ENCODE peak calls at places on chromosomes 2 and 18, in six cellular contexts. S is OCI-LY7, N is fibroblast of lung, R is trophoblast cell, O is endothelial cell of umbilical vein, P is mesendoderm. X is an unnamed sample. For H3K79me2, the result is how much of the 10 kb centered on the place peaks cover.

GRCh38 chr2:135798762-135799161 is 38.2 kb downstream of the LCT start:
- DNase-seq in S (peak), N (no peak), R (no peak), O (peak), P (no peak), X (no peak)

GRCh38 chr2:239147376-239147775 is 253.4 kb downstream of the HDAC4 start:
- DNase-seq in S (no peak), N (no peak), R (no peak), O (no peak), P (no peak), X (no peak)

GRCh38 chr2:232483923-232484627 is 3.6 kb downstream of the ECEL1 start:
- DNase-seq in S (no peak), N (no peak), R (no peak), O (no peak), P (no peak), X (no peak)

GRCh38 chr2:108189316-108189715 is 50.5 kb upstream of the SULT1C3 start:
- DNase-seq in S (no peak), N (no peak), R (peak), O (no peak), P (peak), X (peak)

GRCh38 chr2:20050104-20050711 is 1.2 kb downstream of the LAPTM4A start:
- DNase-seq in S (peak), N (peak), R (peak), O (peak), P (no peak), X (peak)

GRCh38 chr2:127226520-127227263 is 6.6 kb upstream of the CYP27C1 start:
- DNase-seq in S (no peak), N (peak), R (peak), O (peak), P (peak), X (peak)

GRCh38 chr2:173715483-173715882 is 249.7 kb downstream of the SP3 start:
- DNase-seq in S (no peak), N (peak), R (no peak), O (no peak), P (no peak), X (peak)

GRCh38 chr2:101012706-101013181 is 10.7 kb downstream of the RPL31 start:
- DNase-seq in S (peak), N (peak), R (peak), O (peak), P (peak), X (peak)

GRCh38 chr2:153354406-153354805 is 124.2 kb downstream of the RPRM start:
- DNase-seq in S (no peak), N (no peak), R (peak), O (no peak), P (no peak), X (peak)

GRCh38 chr2:168087406-168087805 is 160.0 kb downstream of the STK39 start:
- DNase-seq in S (no peak), N (no peak), R (no peak), O (no peak), P (no peak), X (no peak)

GRCh38 chr2:14137643-14138042 is 494.9 kb upstream of the LRATD1 start:
- DNase-seq in S (no peak), N (no peak), R (peak), O (no peak), P (peak), X (no peak)

GRCh38 chr18:10841203-10841602 is 308.2 kb downstream of the PIEZO2 start:
- DNase-seq in S (no peak), N (peak), R (no peak), O (no peak), P (no peak), X (no peak)

GRCh38 chr2:113138428-113139322 is 11.3 kb downstream of the IL1RN start:
- DNase-seq in S (peak), N (peak), R (peak), O (peak), P (peak), X (peak)

GRCh38 chr2:38277245-38278119 is 99.6 kb downstream of the ATL2 start:
- DNase-seq in S (no peak), N (no peak), R (no peak), O (no peak), P (peak), X (no peak)

GRCh38 chr18:60446821-60447220 is 74.2 kb upstream of the MC4R start:
- DNase-seq in S (no peak), N (peak), R (no peak), O (no peak), P (peak), X (no peak)

GRCh38 chr18:2965797-2966196 is 47.1 kb downstream of the LPIN2 start:
- DNase-seq in S (no peak), N (no peak), R (no peak), O (no peak), P (no peak), X (no peak)

GRCh38 chr2:70412294-70413075 is 110.6 kb upstream of the FAM136A start:
- DNase-seq in S (no peak), N (no peak), R (no peak), O (no peak), P (no peak), X (no peak)

GRCh38 chr2:170928036-170928823 is 823 bp upstream of the GORASP2 start:
- DNase-seq in S (peak), N (peak), R (peak), O (no peak), P (peak), X (peak)

GRCh38 chr18:44792456-44793080 is 111.9 kb downstream of the SETBP1 start:
- DNase-seq in S (no peak), N (no peak), R (peak), O (no peak), P (peak), X (no peak)

GRCh38 chr18:56267334-56267733 is 371.1 kb downstream of the TXNL1 start:
- DNase-seq in S (no peak), N (no peak), R (no peak), O (no peak), P (no peak), X (no peak)

GRCh38 chr2:182372661-182373060 is 54.2 kb downstream of the PDE1A start:
- DNase-seq in S (no peak), N (peak), R (peak), O (peak), P (peak), X (peak)

GRCh38 chr18:43780782-43781340 is 503.6 kb upstream of the SYT4 start:
- DNase-seq in S (no peak), N (peak), R (peak), O (no peak), P (no peak), X (peak)

GRCh38 chr2:186919272-186919671 is 70.3 kb upstream of the ZSWIM2 start:
- DNase-seq in S (no peak), N (peak), R (peak), O (peak), P (no peak), X (peak)

GRCh38 chr2:118046628-118047210 is 32.8 kb upstream of the CCDC93 start:
- DNase-seq in S (peak), N (peak), R (peak), O (peak), P (peak), X (peak)

GRCh38 chr2:30514134-30514860 is 67.3 kb downstream of the LCLAT1 start:
- DNase-seq in S (no peak), N (peak), R (no peak), O (peak), P (peak), X (peak)

GRCh38 chr2:240834377-240834975 is 14.5 kb upstream of the KIF1A start:
- DNase-seq in S (peak), N (no peak), R (peak), O (no peak), P (peak), X (no peak)

GRCh38 chr2:12169060-12169406 is 422.6 kb downstream of the LPIN1 start:
- DNase-seq in S (no peak), N (peak), R (peak), O (peak), P (no peak), X (peak)

GRCh38 chr2:86671304-86671981 is 47.8 kb upstream of the RNF103 start:
- DNase-seq in S (no peak), N (peak), R (peak), O (peak), P (peak), X (no peak)

GRCh38 chr2:165280356-165280755 is 41.1 kb downstream of the SCN2A start:
- DNase-seq in S (no peak), N (no peak), R (peak), O (no peak), P (no peak), X (no peak)

GRCh38 chr2:23519334-23519651 is 134.3 kb downstream of the KLHL29 start:
- DNase-seq in S (no peak), N (no peak), R (no peak), O (no peak), P (no peak), X (no peak)

GRCh38 chr2:159444728-159445127 is 158.2 kb upstream of the WDSUB1 start:
- DNase-seq in S (no peak), N (no peak), R (no peak), O (no peak), P (no peak), X (no peak)

GRCh38 chr2:191847764-191848163 is 876 bp upstream of the CAVIN2 start:
- DNase-seq in S (no peak), N (no peak), R (no peak), O (peak), P (no peak), X (no peak)

GRCh38 chr18:31505161-31505560 is 7.2 kb downstream of the DSG2 start:
- DNase-seq in S (no peak), N (no peak), R (no peak), O (no peak), P (no peak), X (no peak)
- H3K79me2 ChIP-seq in S (under half), N (under half), R (under half), O (under half), P (under half), X (half or more)

GRCh38 chr2:46325178-46325928 is 28.1 kb downstream of the EPAS1 start:
- DNase-seq in S (no peak), N (no peak), R (peak), O (peak), P (no peak), X (peak)

GRCh38 chr2:46327627-46328026 is 30.4 kb downstream of the EPAS1 start:
- DNase-seq in S (no peak), N (no peak), R (no peak), O (no peak), P (no peak), X (no peak)

GRCh38 chr2:46323671-46324207 is 26.5 kb downstream of the EPAS1 start:
- DNase-seq in S (no peak), N (no peak), R (peak), O (no peak), P (no peak), X (no peak)

GRCh38 chr2:46328316-46328715 is 31.1 kb downstream of the EPAS1 start:
- DNase-seq in S (no peak), N (no peak), R (no peak), O (no peak), P (no peak), X (no peak)

DNA sequence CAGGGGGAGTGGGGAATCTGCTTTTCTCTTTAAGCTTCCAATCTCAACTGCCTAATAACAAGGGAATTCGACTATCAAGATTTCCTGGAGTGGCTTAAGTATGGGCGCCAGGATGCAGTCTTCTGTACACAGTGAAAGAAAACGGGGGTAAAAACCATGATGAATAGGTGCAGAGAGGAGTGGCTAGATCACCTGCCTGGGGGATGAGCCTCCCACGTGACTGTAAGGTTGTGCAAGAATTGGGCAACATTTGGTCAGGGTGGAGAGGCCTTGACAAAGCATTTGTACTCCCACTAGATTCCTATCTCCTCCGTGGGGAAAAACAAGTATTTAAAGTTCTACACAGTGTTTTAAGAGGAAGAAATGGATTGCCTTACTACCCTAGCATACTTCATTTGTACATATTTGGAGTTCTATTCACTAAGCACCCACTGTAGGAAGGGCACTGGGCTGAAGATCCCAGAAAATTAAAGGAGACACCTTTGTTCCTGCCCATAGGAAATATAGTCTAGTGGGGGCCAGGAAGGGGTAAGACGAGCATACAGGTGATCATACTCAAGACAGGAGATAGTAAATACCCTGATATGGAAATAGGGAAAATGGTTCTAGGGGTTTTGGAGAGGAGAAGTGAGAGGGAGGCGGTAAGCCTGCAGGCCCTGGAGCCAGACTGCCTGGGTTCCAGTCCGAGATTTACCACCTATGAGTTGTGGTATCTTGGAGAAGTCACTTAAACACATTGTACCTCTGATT is 29.2 kb downstream of the EPAS1 start:
- DNase-seq in S (no peak), N (no peak), R (peak), O (no peak), P (no peak), X (peak)
- H3K79me2 ChIP-seq in S (under half), N (under half), R (under half), O (half or more), P (under half), X (half or more)

DNA sequence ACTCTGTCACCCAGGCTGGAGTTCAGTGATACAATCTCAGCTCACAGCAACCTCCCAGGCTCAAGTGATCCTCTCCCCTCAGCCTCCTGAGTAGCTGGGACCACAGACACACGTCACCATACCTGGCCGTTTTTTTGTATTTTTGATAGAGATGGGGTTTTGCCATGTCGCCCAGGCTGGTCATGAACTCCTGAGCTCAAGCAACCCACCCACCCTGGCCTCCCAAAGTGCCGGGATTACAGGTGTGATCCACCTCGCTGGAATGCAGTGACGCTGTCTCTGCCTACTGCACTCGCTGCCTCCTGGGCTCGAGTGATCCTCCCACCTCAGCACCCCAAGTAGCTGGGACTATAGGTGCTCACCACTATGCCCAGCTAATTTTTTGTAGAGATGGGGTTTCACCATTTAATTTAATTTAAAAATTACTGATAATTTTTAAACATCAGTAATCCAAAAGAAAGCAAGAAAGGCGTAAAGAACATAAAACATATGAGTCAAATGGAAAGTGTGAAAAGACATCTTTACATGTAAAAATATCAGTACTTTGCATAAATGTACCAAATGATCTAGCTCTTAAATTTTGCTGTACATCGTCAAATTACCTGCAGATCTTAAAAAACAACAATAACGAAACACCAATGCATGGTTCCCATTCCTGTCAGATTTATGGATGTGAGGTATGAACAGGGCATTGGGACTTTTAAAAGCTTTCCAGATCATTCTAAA is 2.8 kb upstream of the ZNF236 start:
- DNase-seq in S (no peak), N (no peak), R (peak), O (no peak), P (no peak), X (no peak)
- H3K79me2 ChIP-seq in S (half or more), N (half or more), R (under half), O (half or more), P (under half), X (half or more)

GRCh38 chr2:203489531-203489930 is 45.6 kb downstream of the RAPH1 start:
- DNase-seq in S (no peak), N (no peak), R (no peak), O (no peak), P (no peak), X (no peak)
- H3K79me2 ChIP-seq in S (under half), N (under half), R (under half), O (under half), P (under half), X (under half)

GRCh38 chr2:134306521-134306920 is 52.6 kb downstream of the MGAT5 start:
- DNase-seq in S (no peak), N (no peak), R (peak), O (no peak), P (no peak), X (peak)

GRCh38 chr2:134312482-134312881 is 58.6 kb downstream of the MGAT5 start:
- DNase-seq in S (no peak), N (no peak), R (no peak), O (no peak), P (no peak), X (no peak)

GRCh38 chr2:134307334-134307733 is 53.5 kb downstream of the MGAT5 start:
- DNase-seq in S (no peak), N (no peak), R (no peak), O (peak), P (no peak), X (no peak)

GRCh38 chr2:134310450-134311079 is 56.7 kb downstream of the MGAT5 start:
- DNase-seq in S (no peak), N (no peak), R (no peak), O (peak), P (no peak), X (no peak)

GRCh38 chr2:134308474-134309385 is 54.9 kb downstream of the MGAT5 start:
- DNase-seq in S (no peak), N (no peak), R (peak), O (no peak), P (no peak), X (no peak)
- H3K79me2 ChIP-seq in S (under half), N (under half), R (under half), O (under half), P (under half), X (under half)